ENCODE peak calls at places on chromosomes 6 and 20, in ten cellular contexts. T is thoracic aorta, E is H9, R is lung, P is cardiac fibroblast, A is PC-3, F is fibroblast of pulmonary artery, H is transverse colon, O is GM13976, Y is right atrium auricular region. Q is an unnamed sample.

GRCh38 chr6:31968791-31969711 is 2.9 kb downstream of the DXO start:
- DNase-seq in H (no peak), P (no peak), T (no peak), F (no peak), A (no peak), O (no peak), R (no peak), E (no peak), Y (no peak), Q (no peak)

GRCh38 chr6:118651282-118652050 is at the start of gene CEP85L:
- DNase-seq in Y (peak), A (peak), T (peak), H (peak), R (peak), P (peak), O (peak), F (peak), E (peak), Q (peak)

GRCh38 chr20:1185781-1186334 is 1.1 kb upstream of the TMEM74B start:
- DNase-seq in E (peak), F (peak), P (peak), T (no peak), R (no peak), O (peak), A (peak), H (peak), Y (no peak), Q (no peak)

GRCh38 chr6:75024796-75025195 is 181.1 kb downstream of the COL12A1 start:
- DNase-seq in A (no peak), H (no peak), Y (no peak), R (no peak), P (peak), T (no peak), F (no peak), E (no peak), O (no peak), Q (no peak)

GRCh38 chr6:66127061-66127460 is 420.0 kb upstream of the EYS start:
- DNase-seq in O (no peak), A (no peak), T (no peak), R (no peak), E (no peak), P (no peak), F (no peak), H (no peak), Y (no peak), Q (no peak)

GRCh38 chr6:3618300-3619041 is 133.0 kb downstream of the PXDC1 start:
- DNase-seq in A (no peak), P (no peak), H (no peak), Y (no peak), E (no peak), T (no peak), O (no peak), R (no peak), F (no peak), Q (peak)

GRCh38 chr6:125700591-125701353 is 48.7 kb upstream of the HEY2 start:
- DNase-seq in O (no peak), F (no peak), T (no peak), Y (no peak), E (peak), P (no peak), H (no peak), R (no peak), A (no peak), Q (no peak)

GRCh38 chr6:116616757-116617093 is 446 bp downstream of the RSPH4A start:
- DNase-seq in T (no peak), Y (no peak), A (no peak), E (peak), F (no peak), P (no peak), R (no peak), H (peak), O (peak), Q (no peak)

GRCh38 chr20:47281376-47281775 is 75.1 kb downstream of the ZMYND8 start:
- DNase-seq in O (no peak), H (no peak), T (no peak), Y (no peak), E (no peak), F (no peak), P (no peak), R (no peak), A (no peak), Q (no peak)

GRCh38 chr6:119355157-119355556 is 5.6 kb upstream of the MAN1A1 start:
- DNase-seq in P (peak), O (no peak), T (no peak), F (no peak), E (no peak), R (no peak), Y (no peak), A (no peak), H (no peak), Q (no peak)

GRCh38 chr20:33609504-33609903 is 52.6 kb upstream of the C20orf144 start:
- DNase-seq in H (no peak), P (no peak), T (no peak), E (no peak), R (no peak), O (no peak), F (no peak), A (no peak), Y (no peak), Q (no peak)

GRCh38 chr6:157503018-157503747 is 122.2 kb downstream of the ZDHHC14 start:
- DNase-seq in A (no peak), E (no peak), R (no peak), O (no peak), H (no peak), F (no peak), T (no peak), Y (no peak), P (no peak), Q (peak)

GRCh38 chr20:35344354-35344837 is 52.2 kb upstream of the FAM83C start:
- DNase-seq in H (peak), T (no peak), P (peak), E (no peak), F (peak), R (no peak), O (no peak), Y (peak), A (peak), Q (no peak)

GRCh38 chr6:32483968-32484613 is 44.4 kb downstream of the HLA-DRA start:
- DNase-seq in E (peak), H (no peak), R (no peak), A (no peak), P (no peak), T (no peak), F (no peak), O (no peak), Y (no peak), Q (no peak)

GRCh38 chr20:31943052-31943471 is 8.8 kb downstream of the PDRG1 start:
- DNase-seq in Y (no peak), E (no peak), T (no peak), H (no peak), P (no peak), A (no peak), O (no peak), R (no peak), F (no peak), Q (no peak)

GRCh38 chr6:51972659-51973058 is 114.8 kb downstream of the PKHD1 start:
- DNase-seq in E (no peak), A (peak), Y (no peak), H (no peak), O (no peak), T (no peak), R (no peak), F (no peak), P (no peak), Q (no peak)

GRCh38 chr6:35166160-35166919 is 25.2 kb upstream of the TCP11 start:
- DNase-seq in A (no peak), T (no peak), H (peak), P (peak), O (no peak), E (no peak), Y (no peak), F (no peak), R (no peak), Q (no peak)

GRCh38 chr6:71248306-71248705 is 40.3 kb upstream of the OGFRL1 start:
- DNase-seq in F (peak), Y (no peak), R (no peak), H (no peak), P (peak), E (peak), A (peak), T (no peak), O (no peak), Q (no peak)

GRCh38 chr6:97978855-97979271 is 695.8 kb upstream of the MMS22L start:
- DNase-seq in R (no peak), A (peak), T (no peak), O (no peak), Y (no peak), E (peak), P (no peak), H (no peak), F (no peak), Q (no peak)

GRCh38 chr6:167733740-167734661 is 92.7 kb upstream of the AFDN start:
- DNase-seq in P (peak), Y (no peak), R (no peak), F (peak), H (no peak), E (no peak), O (no peak), T (no peak), A (no peak), Q (peak)

GRCh38 chr6:5634525-5634924 is 372.2 kb downstream of the NRN1 start:
- DNase-seq in H (no peak), P (peak), A (no peak), E (no peak), O (no peak), T (no peak), Y (no peak), R (no peak), F (peak), Q (no peak)

GRCh38 chr6:105211831-105212230 is 32.0 kb upstream of the POPDC3 start:
- DNase-seq in E (no peak), R (no peak), A (peak), P (peak), O (no peak), Y (no peak), F (no peak), T (no peak), H (no peak), Q (no peak)

GRCh38 chr6:22830463-22830862 is 261.1 kb downstream of the HDGFL1 start:
- DNase-seq in R (no peak), Y (no peak), P (no peak), T (no peak), H (no peak), E (no peak), A (no peak), O (no peak), F (no peak), Q (no peak)

GRCh38 chr6:88575536-88575935 is 387.9 kb downstream of the RNGTT start:
- DNase-seq in F (no peak), O (no peak), P (no peak), A (no peak), H (no peak), Y (no peak), T (no peak), E (no peak), R (no peak), Q (peak)

GRCh38 chr6:44615621-44616020 is 228.1 kb downstream of the CDC5L start:
- DNase-seq in P (no peak), Y (no peak), F (no peak), E (no peak), O (no peak), R (no peak), A (no peak), T (no peak), H (no peak), Q (no peak)

GRCh38 chr6:5671604-5672559 is 334.8 kb downstream of the NRN1 start:
- DNase-seq in F (no peak), E (no peak), R (no peak), T (no peak), O (no peak), A (no peak), H (no peak), P (peak), Y (no peak), Q (no peak)

GRCh38 chr20:63895886-63896135 is 885 bp downstream of the DNAJC5 start:
- DNase-seq in Y (no peak), T (no peak), F (peak), P (peak), E (no peak), A (peak), H (no peak), R (no peak), O (no peak), Q (no peak)

GRCh38 chr6:57224769-57225515 is 2.8 kb upstream of the RAB23 start:
- DNase-seq in H (no peak), P (peak), Y (no peak), O (no peak), T (no peak), R (no peak), A (peak), F (peak), E (no peak), Q (no peak)

DNA sequence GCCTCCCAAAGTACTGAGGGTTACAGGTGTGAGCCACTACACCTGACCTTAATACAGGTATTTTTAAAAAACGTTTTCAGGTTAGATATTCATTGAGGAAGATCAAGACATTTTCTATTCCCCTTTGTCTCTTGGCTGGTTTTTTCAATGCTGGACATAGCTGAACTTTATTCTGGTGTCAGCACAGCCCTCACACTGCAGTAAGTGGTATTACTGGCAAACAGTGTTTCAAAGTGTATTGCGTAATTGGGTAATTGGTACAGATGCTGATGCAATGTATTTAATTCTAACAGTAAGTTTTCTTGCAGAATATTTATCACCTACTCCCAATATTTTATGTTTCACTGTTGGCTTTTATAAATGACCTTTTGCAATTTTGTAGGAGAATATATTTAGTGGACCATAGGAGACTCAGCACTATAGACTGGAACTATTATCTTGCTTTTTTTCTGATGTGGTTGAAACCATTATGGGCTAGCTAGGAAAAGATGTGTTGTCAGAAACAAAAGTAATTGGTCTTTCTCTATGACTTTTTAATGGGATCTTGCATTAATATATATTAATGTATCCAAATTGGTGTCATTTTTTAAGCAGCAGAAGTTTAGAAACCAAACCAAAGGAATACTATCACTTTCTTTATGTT is 287.6 kb upstream of the SOX4 start:
- DNase-seq in O (no peak), T (no peak), Y (no peak), F (peak), A (peak), H (no peak), E (no peak), P (peak), R (no peak), Q (no peak)
- TF ChIP-seq CTCF in O (no peak), T (no peak), Y (peak), F (peak), A (no peak), H (no peak), E (no peak), P (peak), R (no peak), Q (peak)

GRCh38 chr6:164262348-164262747 is 847.8 kb downstream of the QKI start:
- DNase-seq in O (no peak), P (no peak), T (no peak), A (no peak), H (no peak), E (no peak), R (no peak), Y (no peak), F (no peak), Q (no peak)
- TF ChIP-seq CTCF in O (no peak), P (no peak), T (no peak), A (no peak), H (no peak), E (no peak), R (no peak), Y (no peak), F (no peak), Q (no peak)

GRCh38 chr20:8675896-8676295 is 393.0 kb upstream of the PLCB4 start:
- DNase-seq in P (no peak), H (no peak), A (no peak), F (no peak), T (no peak), Y (no peak), R (no peak), E (no peak), O (no peak), Q (no peak)
- TF ChIP-seq CTCF in P (no peak), H (no peak), A (no peak), F (no peak), T (no peak), Y (no peak), R (no peak), E (no peak), O (no peak), Q (no peak)

DNA sequence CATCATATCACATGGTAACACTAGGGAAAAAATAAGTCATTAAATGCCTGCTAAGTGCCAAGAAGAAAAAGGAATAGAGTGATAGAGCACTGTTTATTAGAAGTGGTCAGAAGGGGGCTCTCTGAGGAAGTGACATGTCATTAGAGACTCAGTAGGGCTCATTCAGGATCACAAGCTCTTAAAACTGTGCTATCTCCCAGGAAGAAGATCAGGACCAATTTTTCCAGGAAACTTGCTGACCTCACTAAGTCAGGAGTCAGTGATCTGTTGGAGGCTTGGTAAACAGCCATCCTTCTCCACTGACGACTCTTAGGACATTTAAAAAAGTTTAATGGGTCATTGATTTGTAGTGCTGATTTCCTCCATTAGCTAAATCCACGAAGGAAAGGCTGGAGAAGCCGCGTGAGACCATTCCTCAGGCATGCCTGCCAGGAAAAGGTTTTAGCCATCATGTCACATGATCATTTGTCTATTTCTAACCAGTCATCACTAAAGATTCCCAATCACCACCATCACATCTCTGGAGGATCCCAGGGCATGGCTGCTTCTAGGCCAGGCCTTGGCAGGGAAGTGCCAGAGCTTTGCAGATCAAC is 5.9 kb upstream of the PTPN1 start:
- DNase-seq in O (no peak), F (peak), A (no peak), E (no peak), R (no peak), T (no peak), Y (no peak), P (peak), H (no peak), Q (no peak)
- TF ChIP-seq CTCF in O (peak), F (peak), A (peak), E (peak), R (peak), T (no peak), Y (peak), P (no peak), H (no peak), Q (peak)

GRCh38 chr6:108523697-108524096 is 37.0 kb upstream of the FOXO3 start:
- DNase-seq in T (no peak), R (no peak), E (no peak), F (no peak), A (no peak), Y (no peak), H (no peak), O (no peak), P (no peak), Q (no peak)

GRCh38 chr6:108524528-108525218 is 36.0 kb upstream of the FOXO3 start:
- DNase-seq in A (no peak), H (no peak), P (no peak), T (no peak), E (no peak), R (no peak), O (no peak), Y (no peak), F (peak), Q (no peak)

GRCh38 chr6:108521616-108522107 is 39.1 kb upstream of the FOXO3 start:
- DNase-seq in O (no peak), R (no peak), F (no peak), H (no peak), A (no peak), P (no peak), E (no peak), T (no peak), Y (no peak), Q (no peak)

DNA sequence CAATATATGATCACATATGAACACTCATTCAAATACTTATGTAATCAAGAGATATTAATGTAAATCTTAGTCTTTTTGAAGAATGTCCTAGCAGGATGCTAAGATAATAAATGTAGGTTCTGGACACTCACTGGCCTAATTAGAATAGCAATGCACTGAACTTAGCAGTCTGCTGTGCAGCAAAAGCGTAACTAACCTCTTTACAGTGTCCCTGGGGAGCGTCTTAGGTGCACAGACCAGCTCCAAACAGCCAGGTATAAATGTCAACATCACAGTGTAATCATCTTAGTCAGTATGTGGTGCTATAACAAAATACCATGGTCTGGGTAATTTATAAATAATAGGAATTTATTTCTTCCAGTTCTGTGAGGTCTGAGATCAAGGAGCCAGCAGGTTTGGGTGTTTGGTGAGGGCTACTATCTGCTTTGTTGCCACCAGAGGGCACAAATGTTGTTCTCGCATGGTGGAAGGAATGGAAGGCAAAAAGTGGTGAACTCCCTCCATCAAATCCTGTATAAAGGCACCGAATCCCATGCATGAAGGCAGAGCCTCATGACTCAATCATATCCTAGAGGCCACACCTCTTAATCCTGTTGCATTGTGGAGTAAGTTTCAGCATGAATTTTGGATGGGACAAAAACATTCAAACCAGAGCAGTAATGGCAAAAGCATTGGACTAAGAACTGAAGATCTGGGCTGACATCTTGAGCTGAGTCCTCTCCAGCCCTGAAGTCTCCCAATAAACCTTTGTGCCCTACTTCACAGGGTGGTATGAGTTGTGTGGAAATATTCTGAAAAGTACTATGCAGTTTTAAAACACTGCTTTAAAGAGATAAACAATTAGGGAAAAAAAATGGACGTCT is 41.8 kb upstream of the FOXO3 start:
- DNase-seq in R (no peak), H (no peak), Y (no peak), T (no peak), E (peak), F (peak), O (no peak), A (peak), P (peak), Q (no peak)
- TF ChIP-seq CTCF in R (no peak), H (peak), Y (peak), T (peak), E (peak), F (peak), O (no peak), A (peak), P (peak), Q (peak)

DNA sequence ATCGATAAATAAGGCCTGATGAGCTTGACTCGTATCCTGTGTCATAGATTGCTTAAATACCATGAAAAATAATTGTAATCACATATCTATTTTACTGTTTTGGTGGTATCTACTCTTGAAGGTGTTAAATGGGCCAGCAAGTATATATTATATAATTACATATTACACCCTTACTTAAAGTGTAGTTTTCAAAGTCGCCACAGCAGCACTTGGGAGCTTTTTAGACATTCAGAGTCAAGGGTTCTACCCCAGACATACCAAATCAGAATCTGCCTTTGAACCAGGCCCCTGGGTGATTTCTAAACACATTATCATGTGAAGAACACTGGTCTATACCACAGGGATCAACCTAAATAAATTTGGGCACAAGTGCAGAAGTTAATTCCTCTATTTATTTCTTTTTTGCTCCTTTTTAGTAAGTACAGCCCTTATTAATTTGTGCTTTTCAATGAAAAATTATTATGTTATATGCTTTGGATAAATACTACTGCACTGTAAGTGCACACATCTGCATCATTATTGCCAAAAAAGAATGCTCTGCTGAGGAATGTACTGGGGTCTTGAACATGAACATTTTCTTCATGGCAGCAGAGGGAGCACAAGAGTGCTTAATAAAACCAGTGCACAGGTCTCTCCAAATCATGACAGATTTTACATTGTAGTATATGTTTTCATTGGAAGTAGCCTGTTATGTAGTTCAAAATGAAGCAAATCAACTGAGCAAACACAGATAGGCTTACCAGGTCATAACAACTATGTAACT is 3.1 kb upstream of the ATXN1 start:
- DNase-seq in O (no peak), R (no peak), T (no peak), E (no peak), H (no peak), F (peak), P (peak), A (peak), Y (no peak), Q (no peak)
- TF ChIP-seq CTCF in O (no peak), R (no peak), T (no peak), E (peak), H (no peak), F (peak), P (peak), A (peak), Y (peak), Q (peak)